ENCODE peak calls at places on chromosomes 4 and X, in five cellular contexts. U is sigmoid colon, H is heart left ventricle, I is A673, O is hepatocyte. W is an unnamed sample.

GRCh38 chr4:39042365-39042764 is 10.2 kb upstream of the TMEM156 start:
- DNase-seq in U (no peak), H (no peak), I (no peak), O (no peak), W (no peak)

GRCh38 chr4:75698162-75698962 is 25.2 kb upstream of the G3BP2 start:
- DNase-seq in U (no peak), H (no peak), I (no peak), O (no peak), W (no peak)

GRCh38 chr4:24476209-24476781 is 108.1 kb downstream of the DHX15 start:
- DNase-seq in U (no peak), H (no peak), I (peak; percentile 22), O (no peak), W (no peak)

GRCh38 chr4:183287309-183287659 is 32.8 kb downstream of the CLDN22 start:
- DNase-seq in U (no peak), H (no peak), I (no peak), O (no peak), W (no peak)

GRCh38 chr4:113872426-113873260 is 106.8 kb downstream of the ARSJ start:
- DNase-seq in U (no peak), H (no peak), I (no peak), O (no peak), W (peak; percentile 12)

GRCh38 chr4:121597346-121597934 is 99.3 kb downstream of the ANXA5 start:
- DNase-seq in U (no peak), H (no peak), I (no peak), O (no peak), W (peak; percentile 75)

GRCh38 chr4:112448211-112448745 is 67.7 kb downstream of the NEUROG2 start:
- DNase-seq in U (no peak), H (no peak), I (peak; percentile 6), O (no peak), W (peak; percentile 39)

GRCh38 chr4:4776335-4776734 is 83.1 kb upstream of the MSX1 start:
- DNase-seq in U (no peak), H (no peak), I (no peak), O (no peak), W (no peak)

GRCh38 chrX:40278340-40279090 is 180.8 kb upstream of the BCOR start:
- DNase-seq in U (no peak), H (no peak), I (no peak), O (peak; percentile 77), W (no peak)

GRCh38 chr4:161189286-161190134 is 974.3 kb downstream of the FSTL5 start:
- DNase-seq in U (no peak), H (no peak), I (no peak), O (no peak), W (peak; percentile 4)

GRCh38 chr4:76896731-76897521 is 1.0 kb downstream of the SOWAHB start:
- DNase-seq in U (no peak), H (no peak), I (peak; percentile 6), O (peak; percentile 80), W (no peak)

GRCh38 chr4:15779336-15779735 is 1.2 kb downstream of the CD38 start:
- DNase-seq in U (peak; percentile 71), H (peak; percentile 52), I (peak; percentile 69), O (peak; percentile 55), W (no peak)

GRCh38 chr4:10808591-10808990 is 124.0 kb upstream of the CLNK start:
- DNase-seq in U (peak; percentile 67), H (peak; percentile 64), I (no peak), O (peak; percentile 28), W (no peak)

GRCh38 chrX:151624677-151625076 is 61.2 kb downstream of the PASD1 start:
- DNase-seq in U (no peak), H (no peak), I (no peak), O (no peak), W (no peak)

GRCh38 chr4:169659736-169660670 is 39.6 kb downstream of the CLCN3 start:
- DNase-seq in U (peak; percentile 90), H (peak; percentile 82), I (peak; percentile 98), O (peak; percentile 96), W (peak; percentile 96)

GRCh38 chr4:140893939-140894338 is 137.8 kb upstream of the TBC1D9 start:
- DNase-seq in U (no peak), H (no peak), I (peak; percentile 49), O (peak; percentile 29), W (no peak)

GRCh38 chrX:133335027-133335426 is 80.3 kb downstream of the GPC4 start:
- DNase-seq in U (no peak), H (peak; percentile 5), I (peak; percentile 82), O (peak; percentile 31), W (no peak)

DNA sequence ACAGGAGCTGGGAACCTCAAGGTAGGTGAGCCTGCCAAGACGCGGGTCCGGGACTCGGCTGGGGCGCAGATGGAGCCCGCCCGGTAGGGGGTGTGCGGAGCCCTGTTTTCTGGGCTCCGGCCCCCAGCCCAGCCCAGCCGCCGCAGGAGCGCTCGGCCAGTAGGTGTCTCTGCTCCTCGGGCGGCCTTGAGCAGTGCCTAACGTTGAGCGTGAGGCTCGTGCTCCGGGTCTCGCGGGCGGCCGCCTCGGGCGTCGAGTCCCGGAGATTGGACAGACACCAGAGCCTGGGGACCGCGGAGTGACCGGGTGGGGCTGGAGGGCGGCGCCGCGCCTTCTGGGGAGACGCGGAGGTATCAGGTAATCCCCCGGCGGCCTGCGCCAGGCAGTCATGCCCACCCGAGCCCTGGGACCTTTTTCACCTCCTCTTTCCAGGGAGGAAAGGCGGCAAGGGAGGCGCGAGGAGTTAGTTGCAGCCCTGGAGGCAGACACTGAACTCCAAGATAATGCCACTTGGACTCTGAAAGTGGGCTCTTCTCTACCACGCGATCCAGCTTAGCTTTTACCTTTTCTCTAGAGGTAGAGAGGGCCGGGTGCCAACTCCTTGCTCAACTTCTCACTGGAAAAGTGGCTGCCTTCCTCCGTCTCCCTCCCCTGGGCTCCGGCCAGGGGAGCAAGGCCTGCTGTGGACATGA is 14.5 kb upstream of the FGG start:
- DNase-seq in U (peak; percentile 76), H (peak; percentile 9), I (peak; percentile 69), O (peak; percentile 88), W (peak; percentile 51)
- TF ChIP-seq CTCF in U (no peak), H (peak; percentile 31), I (peak; percentile 74), O (peak; percentile 69), W (peak; percentile 90)

GRCh38 chr4:186939226-186939625 is 215.6 kb upstream of the FAT1 start:
- DNase-seq in U (no peak), H (no peak), I (no peak), O (no peak), W (no peak)

GRCh38 chr4:186934255-186934654 is 210.6 kb upstream of the FAT1 start:
- DNase-seq in U (no peak), H (no peak), I (no peak), O (no peak), W (no peak)

GRCh38 chr4:186935881-186936280 is 212.2 kb upstream of the FAT1 start:
- DNase-seq in U (no peak), H (no peak), I (no peak), O (no peak), W (no peak)

GRCh38 chr4:186934841-186935443 is 211.3 kb upstream of the FAT1 start:
- DNase-seq in U (no peak), H (no peak), I (no peak), O (peak; percentile 34), W (no peak)

DNA sequence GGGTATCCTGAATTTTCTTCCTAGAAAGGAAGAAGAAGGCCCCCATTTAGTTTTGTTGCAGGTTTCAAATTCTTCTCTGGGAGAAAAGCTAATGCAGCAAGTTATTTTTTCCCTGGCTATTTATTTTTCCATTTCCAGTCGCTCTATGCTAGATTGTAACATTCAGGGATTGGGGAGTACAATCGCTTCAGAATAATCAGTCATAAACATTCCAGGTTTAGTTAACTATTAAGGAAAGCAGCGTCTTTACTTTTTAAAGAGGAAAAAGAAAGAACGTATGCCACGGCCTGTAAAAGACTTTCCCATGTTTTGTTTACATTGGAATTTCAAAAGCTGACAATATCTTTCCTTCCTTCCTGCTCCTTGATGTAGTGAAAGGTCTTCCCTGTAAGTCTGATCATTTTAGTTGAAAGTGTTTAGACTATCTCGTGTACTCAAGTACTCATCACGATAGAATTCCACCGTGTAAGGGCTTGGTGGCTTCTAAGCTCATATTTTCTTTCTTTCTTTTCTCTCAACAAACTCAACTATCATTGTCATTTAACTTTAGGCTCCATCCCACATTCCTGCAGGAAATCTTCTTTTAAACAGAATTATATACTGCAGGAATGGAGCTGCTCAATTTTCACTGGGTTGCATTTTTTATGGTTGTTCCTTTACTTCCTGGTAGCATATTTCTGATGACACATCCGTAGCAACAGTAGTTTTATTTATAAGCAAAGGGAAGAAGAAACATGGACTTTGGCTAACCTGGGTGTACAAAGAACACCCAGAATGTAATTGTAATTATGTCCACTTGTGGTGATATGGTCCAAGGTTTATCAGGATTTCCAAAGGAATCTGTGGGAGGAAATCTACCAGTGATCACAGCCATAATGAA is 213.1 kb upstream of the FAT1 start:
- DNase-seq in U (no peak), H (no peak), I (no peak), O (peak; percentile 75), W (peak; percentile 86)
- H3K27ac ChIP-seq in U (peak overlapping the region; percentile 53), H (no peak overlapping the region), I (no peak overlapping the region), O (peak overlapping the region; percentile 89), W (peak overlapping the region; percentile 3)

DNA sequence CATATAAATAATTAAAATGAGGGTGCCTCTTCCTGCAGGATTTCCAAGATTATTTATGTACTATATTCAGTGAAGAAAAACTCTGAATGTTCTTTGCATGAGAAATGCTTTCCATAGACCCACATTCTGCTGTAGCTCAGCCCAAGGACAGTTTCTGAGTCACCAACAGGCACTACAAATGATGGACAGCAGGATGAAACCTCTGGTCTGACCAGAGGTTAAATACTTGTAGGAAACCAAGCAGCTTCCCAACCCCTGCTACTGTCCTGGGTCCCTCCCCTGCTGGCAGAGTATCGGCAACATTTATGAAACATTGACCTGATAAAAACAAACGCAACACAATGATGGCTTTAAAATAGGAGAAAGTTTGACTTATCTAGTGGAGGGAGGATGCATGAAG is 73.1 kb downstream of the CXXC4 start:
- DNase-seq in U (no peak), H (no peak), I (no peak), O (peak; percentile 8), W (no peak)
- H3K4me1 ChIP-seq in U (no peaks in the 10 kb centered on the region), H (peaks cover 4% of the 10 kb centered on the region), I (peaks cover 23% of the 10 kb centered on the region), O (no peaks in the 10 kb centered on the region), W (no peaks in the 10 kb centered on the region)

GRCh38 chr4:168633071-168633470 is 136.2 kb downstream of the PALLD start:
- DNase-seq in U (no peak), H (no peak), I (peak; percentile 27), O (no peak), W (no peak)
- TF ChIP-seq CTCF in U (no peak), H (no peak), I (no peak), O (no peak), W (no peak)

W was measured in foreskin keratinocyte.